ENCODE peak calls at places on chromosomes 12 and 14, in six cellular contexts. B is K562, W is GM12878, L is SK-N-SH, E is H1, M is HepG2. N is an unnamed sample.

GRCh38 chr12:88691811-88692210 is 111.5 kb upstream of the KITLG start:
- DNase-seq in B (no peak), W (no peak), L (no peak), E (no peak), M (no peak), N (no peak)

GRCh38 chr12:56151672-56152131 is 685 bp upstream of the MYL6B start:
- DNase-seq in B (peak), W (no peak), L (peak), E (no peak), M (peak), N (peak)

GRCh38 chr14:22551597-22551982 is 37.4 kb downstream of the DAD1 start:
- DNase-seq in B (no peak), W (no peak), L (no peak), E (no peak), M (no peak), N (no peak)

GRCh38 chr14:52369305-52369781 is 55.2 kb downstream of the PTGER2 start:
- DNase-seq in B (no peak), W (no peak), L (no peak), E (no peak), M (no peak), N (no peak)

GRCh38 chr14:105529506-105530445 is 3.4 kb downstream of the TMEM121 start:
- DNase-seq in B (no peak), W (no peak), L (no peak), E (no peak), M (peak), N (no peak)

GRCh38 chr12:131917139-131917710 is 11.9 kb upstream of the PUS1 start:
- DNase-seq in B (no peak), W (no peak), L (no peak), E (no peak), M (no peak), N (no peak)

GRCh38 chr12:85711735-85712390 is 124.3 kb downstream of the RASSF9 start:
- DNase-seq in B (no peak), W (no peak), L (no peak), E (no peak), M (no peak), N (no peak)

GRCh38 chr14:69879175-69880047 is at the start of gene SMOC1:
- DNase-seq in B (peak), W (no peak), L (peak), E (peak), M (peak), N (no peak)

GRCh38 chr14:104989951-104990303 is 4.3 kb downstream of the CLBA1 start:
- DNase-seq in B (no peak), W (no peak), L (no peak), E (no peak), M (no peak), N (no peak)

GRCh38 chr12:10283028-10283427 is 24.6 kb upstream of the KLRD1 start:
- DNase-seq in B (no peak), W (no peak), L (no peak), E (no peak), M (no peak), N (no peak)

GRCh38 chr14:96165493-96166474 is 38.9 kb upstream of the BDKRB2 start:
- DNase-seq in B (no peak), W (no peak), L (no peak), E (no peak), M (no peak), N (no peak)

GRCh38 chr14:96168581-96168980 is 36.1 kb upstream of the BDKRB2 start:
- DNase-seq in B (no peak), W (no peak), L (no peak), E (no peak), M (no peak), N (no peak)

GRCh38 chr14:96164861-96165490 is 39.7 kb upstream of the BDKRB2 start:
- DNase-seq in B (no peak), W (no peak), L (no peak), E (no peak), M (no peak), N (no peak)

GRCh38 chr14:96166475-96167223 is 38.0 kb upstream of the BDKRB2 start:
- DNase-seq in B (no peak), W (no peak), L (no peak), E (no peak), M (no peak), N (no peak)

DNA sequence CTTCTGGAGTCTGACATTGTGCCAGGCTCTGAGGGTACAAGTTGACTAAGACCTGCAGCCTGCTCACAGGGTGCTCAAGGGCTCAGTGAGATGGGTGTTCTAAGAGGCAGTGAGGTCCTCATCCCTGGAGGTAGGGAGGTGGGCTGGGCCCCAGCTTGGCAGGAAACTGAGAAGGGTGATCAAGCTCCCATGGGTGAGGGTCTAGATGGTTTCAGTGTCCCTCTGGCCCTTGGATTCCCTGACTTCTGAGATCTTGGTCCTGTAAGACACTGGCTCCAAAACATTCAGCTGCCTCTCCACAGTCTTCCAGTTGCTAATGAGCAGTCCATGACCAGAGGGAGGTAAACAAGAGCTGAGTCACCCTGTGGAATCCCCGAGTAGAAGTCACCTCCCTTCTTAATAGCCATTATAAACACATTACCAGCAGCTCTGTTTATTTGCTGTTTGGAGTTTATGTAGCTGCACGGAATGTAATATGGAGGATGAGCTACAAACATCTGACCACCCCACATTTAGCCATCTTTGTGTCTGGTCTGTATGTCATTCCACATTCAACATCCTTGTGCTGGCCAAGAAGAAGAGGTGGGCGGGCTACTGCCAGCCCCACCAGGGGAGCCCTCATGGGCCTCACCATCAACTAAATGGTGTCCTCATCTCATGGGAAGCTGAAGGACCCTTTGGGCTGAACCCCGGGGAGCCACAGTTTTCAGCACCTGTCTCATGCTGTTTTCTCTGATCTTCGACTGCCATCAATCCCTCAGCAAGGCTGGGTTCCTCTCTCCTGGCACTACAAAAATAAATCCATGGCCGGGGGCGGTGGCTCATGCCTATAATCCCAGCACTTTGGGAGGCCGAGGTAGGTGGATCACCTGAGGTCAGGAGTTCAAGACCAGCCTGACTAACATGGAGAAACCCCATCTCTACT is 37.2 kb upstream of the BDKRB2 start:
- DNase-seq in B (no peak), W (no peak), L (no peak), E (no peak), M (no peak), N (no peak)
- H3K4me2 ChIP-seq in B (no peak), W (no peak), L (no peak), E (no peak), M (no peak), N (peak)

GRCh38 chr12:71128191-71128590 is 29.6 kb downstream of the TSPAN8 start:
- DNase-seq in B (no peak), W (no peak), L (no peak), E (no peak), M (no peak), N (no peak)
- TF ChIP-seq SIN3A in B (no peak), W (no peak), L (no peak), E (no peak), M (no peak), N (no peak)

GRCh38 chr14:32374155-32374554 is 45.1 kb downstream of the AKAP6 start:
- DNase-seq in B (no peak), W (no peak), L (no peak), E (no peak), M (no peak), N (no peak)

GRCh38 chr14:32372154-32372553 is 43.1 kb downstream of the AKAP6 start:
- DNase-seq in B (no peak), W (no peak), L (no peak), E (no peak), M (no peak), N (no peak)

GRCh38 chr14:32367501-32367900 is 38.4 kb downstream of the AKAP6 start:
- DNase-seq in B (no peak), W (no peak), L (no peak), E (no peak), M (no peak), N (no peak)

GRCh38 chr14:32368107-32368506 is 39.0 kb downstream of the AKAP6 start:
- DNase-seq in B (no peak), W (no peak), L (no peak), E (no peak), M (no peak), N (no peak)

DNA sequence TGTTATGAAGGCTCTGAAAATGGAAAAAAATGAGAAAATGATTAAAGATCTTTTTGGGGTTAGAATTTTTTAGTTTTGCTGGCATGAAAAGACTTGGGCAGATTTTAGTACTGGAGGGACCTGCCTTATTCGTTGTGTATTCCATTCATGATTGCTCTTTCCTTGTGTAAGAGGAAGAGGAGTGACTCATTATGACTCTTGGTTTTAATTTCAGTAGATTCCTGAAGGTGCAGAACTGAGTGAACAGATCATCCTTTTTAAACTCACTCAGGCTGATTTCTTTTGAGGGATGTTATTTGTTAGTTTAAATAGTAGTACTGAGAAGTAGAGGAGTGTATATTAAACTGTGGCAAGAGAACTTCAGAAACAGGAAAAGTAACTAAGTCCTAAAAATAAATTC is 41.6 kb downstream of the AKAP6 start:
- DNase-seq in B (no peak), W (no peak), L (no peak), E (no peak), M (no peak), N (peak)
- TF ChIP-seq POLR2AphosphoS5 in B (no peak), W (no peak), L (no peak), E (no peak), M (no peak), N (no peak)

GRCh38 chr14:95315156-95315555 is 4.6 kb downstream of the CLMN start:
- DNase-seq in B (no peak), W (no peak), L (no peak), E (no peak), M (no peak), N (no peak)
- H3K4me2 ChIP-seq in B (no peak), W (peak), L (no peak), E (no peak), M (peak), N (peak)

GRCh38 chr12:109770861-109771670 is 57.4 kb downstream of the FAM222A start:
- DNase-seq in B (no peak), W (no peak), L (peak), E (no peak), M (no peak), N (no peak)
- TF ChIP-seq SIN3A in B (no peak), W (no peak), L (no peak), E (no peak), M (no peak), N (no peak)

GRCh38 chr12:57534250-57534649 is 11.6 kb downstream of the MBD6 start:
- DNase-seq in B (no peak), W (no peak), L (no peak), E (no peak), M (no peak), N (no peak)

GRCh38 chr12:57529831-57530230 is 7.2 kb downstream of the MBD6 start:
- DNase-seq in B (no peak), W (no peak), L (no peak), E (no peak), M (no peak), N (no peak)

GRCh38 chr12:57530396-57531142 is 7.9 kb downstream of the MBD6 start:
- DNase-seq in B (no peak), W (no peak), L (no peak), E (no peak), M (no peak), N (no peak)

GRCh38 chr12:57533108-57533507 is 10.5 kb downstream of the MBD6 start:
- DNase-seq in B (no peak), W (no peak), L (no peak), E (no peak), M (no peak), N (no peak)

GRCh38 chr12:57531836-57532235 is 9.2 kb downstream of the MBD6 start:
- DNase-seq in B (no peak), W (no peak), L (no peak), E (no peak), M (no peak), N (no peak)
- TF ChIP-seq POLR2AphosphoS5 in B (peak), W (no peak), L (no peak), E (no peak), M (no peak), N (peak)

DNA sequence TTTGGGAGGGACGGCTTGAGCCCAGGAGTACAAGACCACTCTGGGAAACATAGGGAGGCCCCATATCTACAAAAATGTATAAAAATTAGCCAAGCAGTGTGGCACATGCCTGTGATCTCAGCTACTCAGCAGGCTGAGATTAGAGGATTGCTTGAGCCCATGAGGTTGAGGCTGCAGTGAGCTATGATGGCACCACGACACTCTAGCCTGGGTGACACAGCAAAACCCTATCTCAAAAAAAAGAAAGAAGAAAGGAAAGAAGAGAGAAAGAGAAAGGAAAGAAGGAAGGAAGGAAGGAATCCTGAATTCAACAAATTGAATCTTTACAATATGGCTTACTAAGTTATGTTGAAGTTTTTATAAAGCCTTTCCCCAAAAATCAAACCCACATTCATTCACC is 2.1 kb downstream of the KIF21A start:
- DNase-seq in B (no peak), W (no peak), L (no peak), E (no peak), M (no peak), N (no peak)
- H3K4me2 ChIP-seq in B (peak), W (peak), L (no peak), E (no peak), M (peak), N (peak)

GRCh38 chr14:33348510-33348909 is 409.8 kb downstream of the NPAS3 start:
- DNase-seq in B (no peak), W (no peak), L (no peak), E (no peak), M (no peak), N (no peak)
- TF ChIP-seq SIN3A in B (no peak), W (no peak), L (no peak), E (no peak), M (no peak), N (no peak)

DNA sequence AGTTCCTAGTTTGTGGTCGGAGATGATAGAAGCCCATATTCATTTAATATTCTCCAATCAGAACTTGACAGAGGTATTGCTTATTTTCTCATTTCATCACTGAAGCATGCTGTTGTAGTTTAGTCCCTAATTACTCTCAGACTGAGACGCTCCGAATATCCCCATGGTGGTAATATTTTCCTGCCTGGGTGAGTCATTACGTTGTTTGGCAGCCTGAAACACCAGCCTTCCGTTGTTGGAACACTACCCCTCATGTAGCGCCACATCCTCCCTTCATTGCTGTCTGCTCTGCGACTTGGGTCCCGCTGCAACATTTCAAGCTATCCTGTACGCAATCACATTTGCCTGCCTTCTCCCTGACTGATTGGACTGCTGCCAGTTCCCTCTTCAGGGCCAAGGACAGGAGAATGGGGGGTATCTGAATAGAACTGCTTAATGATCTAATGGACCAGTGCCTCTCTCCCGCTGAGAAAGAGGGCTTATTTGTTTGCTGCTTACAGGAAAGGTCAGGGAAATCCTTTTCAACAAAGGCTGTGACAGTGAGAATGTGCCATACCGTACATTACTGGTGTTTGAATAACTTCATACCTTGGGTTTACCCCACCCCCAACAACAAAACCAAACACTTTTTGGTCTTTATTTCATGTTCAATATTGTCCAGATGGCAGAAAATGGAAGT is 369.2 kb downstream of the NPAS3 start:
- DNase-seq in B (no peak), W (no peak), L (peak), E (no peak), M (no peak), N (no peak)
- TF ChIP-seq POLR2AphosphoS5 in B (no peak), W (no peak), L (no peak), E (no peak), M (no peak), N (no peak)